ENCODE peak calls at places on chromosome 7, in five cellular contexts. L is astrocyte of the spinal cord, T is mesendoderm, D is brain microvascular endothelial cell, F is fibroblast of the aortic adventitia. G is an unnamed sample.

GRCh38 chr7:100122568-100122967 is 3.1 kb downstream of the CNPY4 start:
- DNase-seq in L (no peak), D (no peak), T (no peak), F (no peak), G (no peak)

GRCh38 chr7:54964136-54964535 is 54.7 kb upstream of the EGFR start:
- DNase-seq in F (no peak), D (no peak), T (no peak), L (no peak), G (no peak)

GRCh38 chr7:28958235-28958945 is at the start of gene TRIL:
- DNase-seq in D (peak; percentile 45), T (peak; percentile 73), L (peak; percentile 61), F (peak; percentile 69), G (no peak)

GRCh38 chr7:28872226-28872625 is 85.9 kb downstream of the TRIL start:
- DNase-seq in F (no peak), L (no peak), D (no peak), T (no peak), G (no peak)

GRCh38 chr7:155584763-155585531 is 38.6 kb upstream of the CNPY1 start:
- DNase-seq in D (peak; percentile 3), F (peak; percentile 67), T (no peak), L (no peak), G (no peak)

GRCh38 chr7:85324145-85324799 is 137.4 kb upstream of the SEMA3D start:
- DNase-seq in D (no peak), L (no peak), T (peak; percentile 25), F (no peak), G (no peak)

GRCh38 chr7:24715661-24716479 is 41.4 kb downstream of the GSDME start:
- DNase-seq in F (no peak), T (peak; percentile 84), D (peak; percentile 40), L (peak; percentile 43), G (peak; percentile 25)

GRCh38 chr7:157990226-157990877 is 597.3 kb downstream of the PTPRN2 start:
- DNase-seq in D (no peak), L (no peak), T (no peak), F (no peak), G (no peak)

GRCh38 chr7:30347226-30348082 is 63.1 kb downstream of the ZNRF2 start:
- DNase-seq in D (no peak), F (no peak), L (no peak), T (peak; percentile 13), G (no peak)

GRCh38 chr7:107014381-107015023 is 30.0 kb upstream of the PRKAR2B start:
- DNase-seq in D (no peak), T (no peak), F (peak; percentile 40), L (peak; percentile 7), G (no peak)

GRCh38 chr7:15326044-15326644 is 235.7 kb downstream of the AGMO start:
- DNase-seq in F (peak; percentile 57), D (peak; percentile 9), L (peak; percentile 50), T (peak; percentile 35), G (peak; percentile 25)

GRCh38 chr7:2808891-2809660 is 35.0 kb downstream of the GNA12 start:
- DNase-seq in F (no peak), L (no peak), T (no peak), D (no peak), G (no peak)

GRCh38 chr7:140678081-140678815 is 5.5 kb downstream of the ADCK2 start:
- DNase-seq in T (no peak), D (no peak), L (no peak), F (no peak), G (no peak)

GRCh38 chr7:151663382-151664100 is 143.8 kb upstream of the RHEB start:
- DNase-seq in F (peak; percentile 64), T (no peak), L (no peak), D (no peak), G (no peak)

GRCh38 chr7:89041240-89041639 is 245.7 kb upstream of the TEX47 start:
- DNase-seq in D (no peak), T (no peak), F (no peak), L (no peak), G (no peak)

GRCh38 chr7:101686030-101686429 is 56.9 kb upstream of the MYL10 start:
- DNase-seq in D (no peak), L (no peak), F (no peak), T (no peak), G (no peak)

GRCh38 chr7:26155531-26156375 is 3.8 kb downstream of the NFE2L3 start:
- DNase-seq in T (peak; percentile 87), D (peak; percentile 52), F (peak; percentile 23), L (peak; percentile 38), G (no peak)

GRCh38 chr7:135966341-135967043 is 10.7 kb downstream of the MTPN start:
- DNase-seq in T (no peak), D (no peak), F (no peak), L (no peak), G (no peak)

GRCh38 chr7:131261476-131261994 is 66.1 kb upstream of the MKLN1 start:
- DNase-seq in F (no peak), T (no peak), D (no peak), L (no peak), G (no peak)

GRCh38 chr7:46071601-46072000 is 150.5 kb upstream of the IGFBP3 start:
- DNase-seq in F (peak; percentile 43), D (peak; percentile 41), T (no peak), L (peak; percentile 29), G (no peak)

GRCh38 chr7:129122086-129122750 is 22.3 kb upstream of the TSPAN33 start:
- DNase-seq in F (no peak), L (no peak), D (no peak), T (no peak), G (no peak)

GRCh38 chr7:150962743-150963399 is 15.2 kb downstream of the KCNH2 start:
- DNase-seq in L (peak; percentile 25), F (peak; percentile 23), T (peak; percentile 67), D (no peak), G (no peak)

GRCh38 chr7:101243786-101244384 is 996 bp downstream of the FIS1 start:
- DNase-seq in L (no peak), F (peak; percentile 47), D (peak; percentile 29), T (no peak), G (no peak)

GRCh38 chr7:34123316-34123715 is 218.0 kb downstream of the BMPER start:
- DNase-seq in L (no peak), D (no peak), T (no peak), F (no peak), G (no peak)

GRCh38 chr7:113128028-113128427 is 9.7 kb upstream of the SMIM30 start:
- DNase-seq in F (peak; percentile 83), D (no peak), L (peak; percentile 13), T (no peak), G (no peak)

GRCh38 chr7:14834888-14835287 is 67.7 kb downstream of the DGKB start:
- DNase-seq in F (peak; percentile 72), L (peak; percentile 37), T (no peak), D (peak; percentile 48), G (no peak)

GRCh38 chr7:157432957-157433576 is 96.3 kb downstream of the DNAJB6 start:
- DNase-seq in T (no peak), D (peak; percentile 43), F (peak; percentile 29), L (peak; percentile 35), G (peak; percentile 28)

GRCh38 chr7:73940701-73941238 is 79.8 kb downstream of the TMEM270 start:
- DNase-seq in F (no peak), L (no peak), T (no peak), D (no peak), G (no peak)
- H3K4me3 ChIP-seq in F (no peak overlapping the region), L (no peak overlapping the region), T (no peak overlapping the region), D (no peak overlapping the region), G (no peak overlapping the region)

DNA sequence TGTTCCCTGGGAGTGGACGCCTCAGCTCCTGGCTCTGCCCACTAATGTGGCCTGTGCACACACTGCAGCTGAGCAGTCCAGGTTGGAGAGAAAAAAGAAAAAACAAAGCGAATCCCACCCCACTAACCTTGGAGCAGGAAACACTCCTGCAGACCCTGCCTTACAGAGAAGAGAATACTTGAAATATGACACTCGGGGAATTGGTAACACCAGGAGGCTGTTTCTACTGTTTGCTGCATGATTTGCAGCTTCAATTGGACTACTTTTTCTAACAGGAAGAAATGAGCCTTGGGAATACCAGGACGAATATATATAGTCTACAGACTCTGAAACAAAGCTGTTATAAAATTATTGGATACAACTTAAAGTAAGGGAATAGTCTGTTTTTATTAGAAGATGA is 22.2 kb downstream of the CDHR3 start:
- DNase-seq in D (no peak), F (no peak), T (no peak), L (no peak), G (no peak)
- H3K4me3 ChIP-seq in D (no peak overlapping the region), F (no peak overlapping the region), T (no peak overlapping the region), L (no peak overlapping the region), G (no peak overlapping the region)

GRCh38 chr7:124649397-124650029 is 116.1 kb downstream of the GPR37 start:
- DNase-seq in F (peak; percentile 6), L (no peak), D (no peak), T (no peak), G (no peak)
- H3K4me3 ChIP-seq in F (peak overlapping the region; percentile 52), L (no peak overlapping the region), D (no peak overlapping the region), T (no peak overlapping the region), G (peak overlapping the region; percentile 14)

DNA sequence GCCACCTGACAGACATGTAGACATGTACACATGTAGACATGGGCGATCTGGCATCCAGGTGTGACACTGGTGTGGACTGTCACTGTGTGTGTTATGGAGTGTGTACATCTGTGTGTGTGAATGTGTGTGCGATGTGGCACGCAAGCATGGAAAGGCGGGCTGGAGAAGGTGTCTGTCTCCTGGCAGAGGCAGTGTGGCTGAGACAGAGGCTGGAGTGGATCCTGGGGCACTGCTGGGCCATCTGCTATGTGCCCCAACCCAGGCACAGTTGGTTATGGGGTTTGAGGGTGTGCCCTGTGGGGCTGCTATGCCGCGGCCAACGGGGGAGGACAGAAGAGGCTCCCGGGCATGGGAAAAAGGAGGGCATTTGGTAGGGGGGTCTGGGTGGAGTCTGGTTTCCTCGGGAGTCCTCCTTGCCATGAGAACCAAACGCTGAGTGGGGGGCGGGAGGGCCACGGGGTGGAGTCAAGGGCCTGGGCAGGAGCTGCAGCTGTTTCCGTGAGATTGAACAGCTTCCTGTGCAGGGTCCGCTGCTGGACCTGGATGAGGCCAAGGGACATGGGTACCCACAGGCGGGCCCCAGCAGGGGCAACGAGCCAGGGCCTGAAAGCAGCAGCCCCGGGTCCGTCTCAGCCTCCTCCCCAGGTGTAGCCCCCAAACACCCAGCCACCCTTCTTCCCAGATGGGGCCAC is 1.3 kb downstream of the ELN start:
- DNase-seq in T (no peak), D (no peak), L (no peak), F (no peak), G (no peak)
- H3K4me3 ChIP-seq in T (no peak overlapping the region), D (no peak overlapping the region), L (no peak overlapping the region), F (peak overlapping the region; percentile 74), G (no peak overlapping the region)

GRCh38 chr7:50446542-50446960 is 3.6 kb downstream of the FIGNL1 start:
- DNase-seq in T (peak; percentile 79), L (peak; percentile 95), F (peak; percentile 48), D (peak; percentile 39), G (peak; percentile 92)

GRCh38 chr7:50450691-50451051 is 521 bp upstream of the FIGNL1 start:
- DNase-seq in T (no peak), L (no peak), F (no peak), D (no peak), G (no peak)

GRCh38 chr7:50449881-50450690 is at the start of gene FIGNL1:
- DNase-seq in T (peak; percentile 71), D (peak; percentile 53), L (peak; percentile 87), F (peak; percentile 67), G (peak; percentile 53)

GRCh38 chr7:50449501-50449880 is 659 bp downstream of the FIGNL1 start:
- DNase-seq in F (no peak), L (no peak), D (no peak), T (no peak), G (no peak)

GRCh38 chr7:50448823-50449222 is 1.3 kb downstream of the FIGNL1 start:
- DNase-seq in T (no peak), L (no peak), F (no peak), D (no peak), G (no peak)
- H3K4me3 ChIP-seq in T (no peak overlapping the region), L (no peak overlapping the region), F (no peak overlapping the region), D (no peak overlapping the region), G (no peak overlapping the region)

G was measured in Panc1.